ENCODE peak calls at places on chromosomes 16 and 17, in seven cellular contexts. L is IMR-90, A is heart left ventricle, Z is ascending aorta, S is fibroblast of lung, I is adrenal gland, Q is mesendoderm. F is an unnamed sample.

GRCh38 chr17:47720196-47720595 is 12.8 kb upstream of the TBX21 start:
- DNase-seq in Q (no peak), A (no peak), S (no peak), L (no peak), Z (no peak), I (no peak), F (no peak)

GRCh38 chr16:81634380-81635121 is 144.5 kb upstream of the PLCG2 start:
- DNase-seq in A (peak; percentile 11), L (peak; percentile 73), I (no peak), Q (peak; percentile 95), S (peak; percentile 34), Z (no peak), F (no peak)

GRCh38 chr17:16887523-16888095 is 84.3 kb downstream of the TNFRSF13B start:
- DNase-seq in I (no peak), Q (no peak), L (no peak), A (no peak), S (no peak), Z (peak; percentile 37), F (no peak)

GRCh38 chr17:44900894-44901293 is 1.6 kb upstream of the EFTUD2 start:
- DNase-seq in L (peak; percentile 83), Q (no peak), A (no peak), Z (no peak), I (peak; percentile 87), S (peak; percentile 90), F (no peak)

GRCh38 chr16:73068546-73069401 is 20.8 kb upstream of the ZFHX3 start:
- DNase-seq in L (peak; percentile 99), A (peak; percentile 79), Q (no peak), S (peak; percentile 96), Z (peak; percentile 97), I (peak; percentile 52), F (no peak)

GRCh38 chr17:3879181-3879580 is 13.7 kb downstream of the CAMKK1 start:
- DNase-seq in Q (peak; percentile 55), A (no peak), Z (no peak), L (peak; percentile 73), I (peak; percentile 52), S (peak; percentile 73), F (no peak)

GRCh38 chr17:60300011-60300410 is 91.9 kb downstream of the USP32 start:
- DNase-seq in S (no peak), Z (no peak), Q (no peak), A (no peak), L (no peak), I (no peak), F (no peak)

GRCh38 chr17:17792551-17793377 is 44.0 kb downstream of the SREBF1 start:
- DNase-seq in S (peak; percentile 49), Q (peak; percentile 96), L (peak; percentile 73), Z (no peak), A (no peak), I (peak; percentile 62), F (no peak)

GRCh38 chr16:12681653-12682052 is 122.0 kb downstream of the CPPED1 start:
- DNase-seq in I (no peak), S (peak; percentile 3), A (no peak), Q (no peak), Z (no peak), L (no peak), F (no peak)

GRCh38 chr17:29131814-29132682 is 48.1 kb downstream of the MYO18A start:
- DNase-seq in L (peak; percentile 86), Q (no peak), S (peak; percentile 91), Z (peak; percentile 87), I (no peak), A (no peak), F (no peak)

GRCh38 chr17:7491583-7491982 is 7.4 kb downstream of the POLR2A start:
- DNase-seq in L (no peak), Z (no peak), A (no peak), I (no peak), Q (no peak), S (no peak), F (peak; percentile 93)

DNA sequence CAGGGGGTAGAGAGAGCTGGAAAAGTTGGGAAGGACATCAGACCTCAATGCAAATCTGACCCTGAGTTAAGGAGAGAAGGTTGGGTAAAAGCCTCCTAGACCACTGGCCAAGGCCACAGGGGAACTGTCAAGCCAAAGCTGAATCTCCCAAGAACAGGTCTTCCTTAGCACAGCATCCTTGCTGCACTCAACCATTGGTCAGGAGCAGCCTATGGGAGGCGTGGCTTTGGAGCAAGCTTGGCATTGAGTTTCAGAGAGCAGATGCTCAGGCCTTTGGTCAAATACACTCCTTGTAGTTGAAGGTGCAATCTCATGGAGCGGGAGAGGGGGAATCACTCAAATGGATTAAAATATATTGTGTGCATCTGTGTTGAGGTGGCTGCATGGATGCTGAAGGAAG is 21.8 kb downstream of the SOX9 start:
- DNase-seq in S (no peak), L (no peak), Q (no peak), Z (no peak), I (no peak), A (no peak), F (no peak)
- H3K27ac ChIP-seq in S (no peak overlapping the region), L (no peak overlapping the region), Q (no peak overlapping the region), Z (no peak overlapping the region), I (no peak overlapping the region), A (no peak overlapping the region), F (no peak overlapping the region)

GRCh38 chr16:4891886-4892216 is 44.6 kb downstream of the UBN1 start:
- DNase-seq in S (no peak), I (no peak), A (no peak), Q (no peak), Z (no peak), L (no peak), F (no peak)
- H3K36me3 ChIP-seq in S (peaks cover 7% of the 10 kb centered on the region), I (peaks cover 10% of the 10 kb centered on the region), A (peaks cover 13% of the 10 kb centered on the region), Q (peaks cover 2% of the 10 kb centered on the region), Z (peaks cover 78% of the 10 kb centered on the region), L (peaks cover 8% of the 10 kb centered on the region), F (peaks cover 1% of the 10 kb centered on the region)

GRCh38 chr17:66543526-66543925 is 241.1 kb downstream of the PRKCA start:
- DNase-seq in Z (no peak), S (peak; percentile 52), A (no peak), Q (no peak), I (no peak), L (no peak), F (no peak)

GRCh38 chr17:66540131-66540781 is 237.8 kb downstream of the PRKCA start:
- DNase-seq in A (peak; percentile 69), Z (no peak), I (peak; percentile 41), L (peak; percentile 91), Q (peak; percentile 49), S (peak; percentile 89), F (no peak)

GRCh38 chr17:66541461-66542182 is 239.2 kb downstream of the PRKCA start:
- DNase-seq in A (no peak), I (no peak), L (no peak), Q (no peak), S (no peak), Z (no peak), F (peak; percentile 16)

GRCh38 chr17:66542183-66542966 is 240.0 kb downstream of the PRKCA start:
- DNase-seq in S (peak; percentile 39), Z (no peak), L (peak; percentile 53), I (no peak), A (no peak), Q (no peak), F (peak; percentile 32)

DNA sequence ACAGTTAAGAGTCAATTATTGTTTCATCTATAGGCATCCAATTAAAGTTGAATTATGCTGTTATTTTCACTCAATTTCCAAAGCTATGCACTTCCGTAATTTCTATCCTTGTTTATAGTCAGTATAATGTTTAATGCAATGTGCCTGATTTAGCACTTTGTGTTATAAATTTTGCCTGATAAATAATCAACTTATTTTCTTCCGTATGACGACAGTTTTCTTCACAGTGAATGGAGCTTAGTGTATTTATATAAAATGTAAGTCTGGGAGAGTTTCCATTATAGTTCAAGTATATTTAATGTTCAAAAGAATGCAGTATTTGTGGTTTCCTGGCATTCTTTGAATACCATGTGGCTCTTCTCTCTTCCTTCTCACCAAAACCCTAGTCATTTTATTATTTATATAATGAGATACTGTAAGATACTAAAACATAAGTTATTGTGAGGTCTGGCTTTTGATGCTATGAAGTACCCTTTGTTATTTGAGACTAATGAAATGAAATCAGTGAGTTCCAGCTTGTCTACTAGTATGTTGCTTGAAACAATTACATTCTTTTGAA is 240.6 kb downstream of the PRKCA start:
- DNase-seq in Q (no peak), Z (no peak), I (no peak), L (peak; percentile 92), A (no peak), S (peak; percentile 80), F (no peak)
- H3K27ac ChIP-seq in Q (no peak overlapping the region), Z (no peak overlapping the region), I (no peak overlapping the region), L (peak overlapping the region; percentile 86), A (no peak overlapping the region), S (peak overlapping the region; percentile 46), F (no peak overlapping the region)

GRCh38 chr17:42519546-42520444 is 16.2 kb upstream of the NAGLU start:
- DNase-seq in I (peak; percentile 97), Q (peak; percentile 95), A (peak; percentile 90), Z (peak; percentile 98), L (peak; percentile 99), S (peak; percentile 99), F (peak; percentile 45)

GRCh38 chr17:42518046-42518754 is 17.8 kb upstream of the NAGLU start:
- DNase-seq in Q (no peak), A (peak; percentile 80), S (peak; percentile 98), I (peak; percentile 93), L (peak; percentile 98), Z (peak; percentile 96), F (peak; percentile 95)

GRCh38 chr17:42518755-42519545 is 17.1 kb upstream of the NAGLU start:
- DNase-seq in Q (no peak), I (peak; percentile 48), S (peak; percentile 63), A (no peak), Z (no peak), L (no peak), F (peak; percentile 88)

GRCh38 chr17:42514867-42515266 is 21.2 kb upstream of the NAGLU start:
- DNase-seq in I (no peak), Q (no peak), L (no peak), S (no peak), Z (no peak), A (no peak), F (no peak)

GRCh38 chr17:42517516-42517915 is 18.5 kb upstream of the NAGLU start:
- DNase-seq in A (peak; percentile 92), Q (peak; percentile 83), S (peak; percentile 94), Z (peak; percentile 95), I (peak; percentile 78), L (peak; percentile 92), F (peak; percentile 81)
- H3K36me3 ChIP-seq in A (peaks cover 42% of the 10 kb centered on the region), Q (peaks cover 3% of the 10 kb centered on the region), S (peaks cover 3% of the 10 kb centered on the region), Z (peaks cover 26% of the 10 kb centered on the region), I (peaks cover 41% of the 10 kb centered on the region), L (peaks cover 2% of the 10 kb centered on the region), F (peaks cover 9% of the 10 kb centered on the region)

GRCh38 chr17:77470330-77470786 is 329.6 kb downstream of the SEC14L1 start:
- DNase-seq in A (no peak), S (no peak), Z (no peak), L (no peak), I (no peak), Q (no peak), F (no peak)
- H3K27ac ChIP-seq in A (no peak overlapping the region), S (no peak overlapping the region), Z (no peak overlapping the region), L (no peak overlapping the region), I (peak overlapping the region; percentile 79), Q (no peak overlapping the region), F (no peak overlapping the region)

F was measured in small intestine.